ENCODE peak calls at places on chromosomes 6 and 20, in ten cellular contexts. One of them, this sample, is unnamed.
A peak's percentile ranks its signal among the peaks of the same experiment; 100 is the strongest.

GRCh38 chr20:52959125-52959524 is 13.0 kb upstream of the TSHZ2 start:
- DNase-seq in dorsolateral prefrontal cortex: no peak
- DNase-seq in pancreas: no peak
- DNase-seq in ascending aorta: no peak
- DNase-seq in COLO829: peak; percentile 79
- DNase-seq in SK-N-SH: peak; percentile 78
- DNase-seq in activated T-helper 1 cell treated with anti-CD3 and anti-CD28 coated beads, Interleukin-2, amount 50 U/mL, for 16 hours: no peak
- DNase-seq in Peyer's patch: no peak
- DNase-seq in mesendoderm: peak; percentile 37
- DNase-seq in HT-29: peak; percentile 85
- DNase-seq in this sample: no peak

GRCh38 chr6:1325471-1326309 is 13.8 kb downstream of the FOXQ1 start:
- DNase-seq in dorsolateral prefrontal cortex: no peak
- DNase-seq in pancreas: no peak
- DNase-seq in ascending aorta: no peak
- DNase-seq in COLO829: peak; percentile 70
- DNase-seq in SK-N-SH: no peak
- DNase-seq in activated T-helper 1 cell treated with anti-CD3 and anti-CD28 coated beads, Interleukin-2, amount 50 U/mL, for 16 hours: no peak
- DNase-seq in Peyer's patch: no peak
- DNase-seq in mesendoderm: peak; percentile 60
- DNase-seq in HT-29: peak; percentile 93
- DNase-seq in this sample: no peak

GRCh38 chr20:61673152-61673551 is 392.5 kb downstream of the TAF4 start:
- DNase-seq in dorsolateral prefrontal cortex: no peak
- DNase-seq in pancreas: no peak
- DNase-seq in ascending aorta: no peak
- DNase-seq in COLO829: no peak
- DNase-seq in SK-N-SH: no peak
- DNase-seq in activated T-helper 1 cell treated with anti-CD3 and anti-CD28 coated beads, Interleukin-2, amount 50 U/mL, for 16 hours: no peak
- DNase-seq in Peyer's patch: no peak
- DNase-seq in mesendoderm: no peak
- DNase-seq in HT-29: no peak
- DNase-seq in this sample: no peak

GRCh38 chr6:107192739-107193296 is 77.5 kb upstream of the BEND3 start:
- DNase-seq in dorsolateral prefrontal cortex: no peak
- DNase-seq in pancreas: no peak
- DNase-seq in ascending aorta: no peak
- DNase-seq in COLO829: no peak
- DNase-seq in SK-N-SH: no peak
- DNase-seq in activated T-helper 1 cell treated with anti-CD3 and anti-CD28 coated beads, Interleukin-2, amount 50 U/mL, for 16 hours: no peak
- DNase-seq in Peyer's patch: no peak
- DNase-seq in mesendoderm: no peak
- DNase-seq in HT-29: no peak
- DNase-seq in this sample: no peak

GRCh38 chr6:132391391-132392291 is 9.6 kb downstream of the MOXD1 start:
- DNase-seq in dorsolateral prefrontal cortex: no peak
- DNase-seq in pancreas: no peak
- DNase-seq in ascending aorta: no peak
- DNase-seq in COLO829: no peak
- DNase-seq in SK-N-SH: no peak
- DNase-seq in activated T-helper 1 cell treated with anti-CD3 and anti-CD28 coated beads, Interleukin-2, amount 50 U/mL, for 16 hours: no peak
- DNase-seq in Peyer's patch: peak; percentile 53
- DNase-seq in mesendoderm: no peak
- DNase-seq in HT-29: no peak
- DNase-seq in this sample: no peak

GRCh38 chr6:136464874-136465273 is 85.3 kb downstream of the MAP7 start:
- DNase-seq in dorsolateral prefrontal cortex: no peak
- DNase-seq in pancreas: no peak
- DNase-seq in ascending aorta: no peak
- DNase-seq in COLO829: no peak
- DNase-seq in SK-N-SH: no peak
- DNase-seq in activated T-helper 1 cell treated with anti-CD3 and anti-CD28 coated beads, Interleukin-2, amount 50 U/mL, for 16 hours: no peak
- DNase-seq in Peyer's patch: no peak
- DNase-seq in mesendoderm: no peak
- DNase-seq in HT-29: no peak
- DNase-seq in this sample: no peak

GRCh38 chr6:3698021-3698420 is 53.5 kb downstream of the PXDC1 start:
- DNase-seq in dorsolateral prefrontal cortex: no peak
- DNase-seq in pancreas: no peak
- DNase-seq in ascending aorta: no peak
- DNase-seq in COLO829: no peak
- DNase-seq in SK-N-SH: no peak
- DNase-seq in activated T-helper 1 cell treated with anti-CD3 and anti-CD28 coated beads, Interleukin-2, amount 50 U/mL, for 16 hours: no peak
- DNase-seq in Peyer's patch: no peak
- DNase-seq in mesendoderm: no peak
- DNase-seq in HT-29: no peak
- DNase-seq in this sample: no peak

GRCh38 chr6:167826230-167827061 is at the start of gene AFDN:
- DNase-seq in dorsolateral prefrontal cortex: peak; percentile 79
- DNase-seq in pancreas: peak; percentile 91
- DNase-seq in ascending aorta: no peak
- DNase-seq in COLO829: peak; percentile 36
- DNase-seq in SK-N-SH: peak; percentile 95
- DNase-seq in activated T-helper 1 cell treated with anti-CD3 and anti-CD28 coated beads, Interleukin-2, amount 50 U/mL, for 16 hours: peak; percentile 44
- DNase-seq in Peyer's patch: peak; percentile 87
- DNase-seq in mesendoderm: peak; percentile 76
- DNase-seq in HT-29: peak; percentile 61
- DNase-seq in this sample: peak; percentile 95

GRCh38 chr20:4174909-4175308 is 159.6 kb upstream of the RNF24 start:
- DNase-seq in dorsolateral prefrontal cortex: no peak
- DNase-seq in pancreas: no peak
- DNase-seq in ascending aorta: no peak
- DNase-seq in COLO829: no peak
- DNase-seq in SK-N-SH: no peak
- DNase-seq in activated T-helper 1 cell treated with anti-CD3 and anti-CD28 coated beads, Interleukin-2, amount 50 U/mL, for 16 hours: no peak
- DNase-seq in Peyer's patch: no peak
- DNase-seq in mesendoderm: no peak
- DNase-seq in HT-29: no peak
- DNase-seq in this sample: no peak

GRCh38 chr6:157101166-157101565 is 222.2 kb downstream of the TMEM242 start:
- DNase-seq in dorsolateral prefrontal cortex: no peak
- DNase-seq in pancreas: no peak
- DNase-seq in ascending aorta: no peak
- DNase-seq in COLO829: no peak
- DNase-seq in SK-N-SH: no peak
- DNase-seq in activated T-helper 1 cell treated with anti-CD3 and anti-CD28 coated beads, Interleukin-2, amount 50 U/mL, for 16 hours: no peak
- DNase-seq in Peyer's patch: no peak
- DNase-seq in mesendoderm: no peak
- DNase-seq in HT-29: no peak
- DNase-seq in this sample: no peak

GRCh38 chr20:16601019-16601418 is 27.8 kb upstream of the KIF16B start:
- DNase-seq in dorsolateral prefrontal cortex: no peak
- DNase-seq in pancreas: no peak
- DNase-seq in ascending aorta: no peak
- DNase-seq in COLO829: no peak
- DNase-seq in SK-N-SH: no peak
- DNase-seq in activated T-helper 1 cell treated with anti-CD3 and anti-CD28 coated beads, Interleukin-2, amount 50 U/mL, for 16 hours: no peak
- DNase-seq in Peyer's patch: no peak
- DNase-seq in mesendoderm: no peak
- DNase-seq in HT-29: no peak
- DNase-seq in this sample: no peak

GRCh38 chr6:118791499-118791898 is 102.5 kb upstream of the ASF1A start:
- DNase-seq in dorsolateral prefrontal cortex: no peak
- DNase-seq in pancreas: no peak
- DNase-seq in ascending aorta: no peak
- DNase-seq in COLO829: no peak
- DNase-seq in SK-N-SH: no peak
- DNase-seq in activated T-helper 1 cell treated with anti-CD3 and anti-CD28 coated beads, Interleukin-2, amount 50 U/mL, for 16 hours: no peak
- DNase-seq in Peyer's patch: no peak
- DNase-seq in mesendoderm: no peak
- DNase-seq in HT-29: no peak
- DNase-seq in this sample: no peak

GRCh38 chr6:150322452-150322851 is 46.4 kb upstream of the IYD start:
- DNase-seq in dorsolateral prefrontal cortex: no peak
- DNase-seq in pancreas: no peak
- DNase-seq in ascending aorta: no peak
- DNase-seq in COLO829: no peak
- DNase-seq in SK-N-SH: no peak
- DNase-seq in activated T-helper 1 cell treated with anti-CD3 and anti-CD28 coated beads, Interleukin-2, amount 50 U/mL, for 16 hours: no peak
- DNase-seq in Peyer's patch: no peak
- DNase-seq in mesendoderm: no peak
- DNase-seq in HT-29: no peak
- DNase-seq in this sample: no peak

GRCh38 chr6:87917861-87918260 is 129.8 kb upstream of the SPACA1 start:
- DNase-seq in dorsolateral prefrontal cortex: no peak
- DNase-seq in pancreas: no peak
- DNase-seq in ascending aorta: no peak
- DNase-seq in COLO829: no peak
- DNase-seq in SK-N-SH: no peak
- DNase-seq in activated T-helper 1 cell treated with anti-CD3 and anti-CD28 coated beads, Interleukin-2, amount 50 U/mL, for 16 hours: no peak
- DNase-seq in Peyer's patch: no peak
- DNase-seq in mesendoderm: no peak
- DNase-seq in HT-29: no peak
- DNase-seq in this sample: no peak

GRCh38 chr20:44692932-44693476 is 22.2 kb upstream of the CCN5 start:
- DNase-seq in dorsolateral prefrontal cortex: no peak
- DNase-seq in pancreas: no peak
- DNase-seq in ascending aorta: peak; percentile 86
- DNase-seq in COLO829: peak; percentile 92
- DNase-seq in SK-N-SH: no peak
- DNase-seq in activated T-helper 1 cell treated with anti-CD3 and anti-CD28 coated beads, Interleukin-2, amount 50 U/mL, for 16 hours: no peak
- DNase-seq in Peyer's patch: peak; percentile 65
- DNase-seq in mesendoderm: peak; percentile 85
- DNase-seq in HT-29: peak; percentile 25
- DNase-seq in this sample: no peak

GRCh38 chr6:164344801-164345291 is 930.3 kb downstream of the QKI start:
- DNase-seq in dorsolateral prefrontal cortex: no peak
- DNase-seq in pancreas: no peak
- DNase-seq in ascending aorta: no peak
- DNase-seq in COLO829: no peak
- DNase-seq in SK-N-SH: no peak
- DNase-seq in activated T-helper 1 cell treated with anti-CD3 and anti-CD28 coated beads, Interleukin-2, amount 50 U/mL, for 16 hours: no peak
- DNase-seq in Peyer's patch: no peak
- DNase-seq in mesendoderm: peak; percentile 93
- DNase-seq in HT-29: no peak
- DNase-seq in this sample: no peak

GRCh38 chr20:62353289-62354030 is 13.7 kb downstream of the LAMA5 start:
- DNase-seq in dorsolateral prefrontal cortex: no peak
- DNase-seq in pancreas: no peak
- DNase-seq in ascending aorta: no peak
- DNase-seq in COLO829: no peak
- DNase-seq in SK-N-SH: no peak
- DNase-seq in activated T-helper 1 cell treated with anti-CD3 and anti-CD28 coated beads, Interleukin-2, amount 50 U/mL, for 16 hours: no peak
- DNase-seq in Peyer's patch: no peak
- DNase-seq in mesendoderm: no peak
- DNase-seq in HT-29: no peak
- DNase-seq in this sample: no peak

GRCh38 chr20:22411568-22412450 is 172.6 kb downstream of the FOXA2 start:
- DNase-seq in dorsolateral prefrontal cortex: no peak
- DNase-seq in pancreas: no peak
- DNase-seq in ascending aorta: no peak
- DNase-seq in COLO829: no peak
- DNase-seq in SK-N-SH: no peak
- DNase-seq in activated T-helper 1 cell treated with anti-CD3 and anti-CD28 coated beads, Interleukin-2, amount 50 U/mL, for 16 hours: no peak
- DNase-seq in Peyer's patch: no peak
- DNase-seq in mesendoderm: peak; percentile 82
- DNase-seq in HT-29: peak; percentile 57
- DNase-seq in this sample: no peak

GRCh38 chr6:3789018-3789895 is 37.7 kb upstream of the PXDC1 start:
- DNase-seq in dorsolateral prefrontal cortex: no peak
- DNase-seq in pancreas: no peak
- DNase-seq in ascending aorta: no peak
- DNase-seq in COLO829: no peak
- DNase-seq in SK-N-SH: no peak
- DNase-seq in activated T-helper 1 cell treated with anti-CD3 and anti-CD28 coated beads, Interleukin-2, amount 50 U/mL, for 16 hours: no peak
- DNase-seq in Peyer's patch: peak; percentile 38
- DNase-seq in mesendoderm: no peak
- DNase-seq in HT-29: no peak
- DNase-seq in this sample: no peak

GRCh38 chr20:60249436-60249835 is 291.2 kb downstream of the CDH26 start:
- DNase-seq in dorsolateral prefrontal cortex: no peak
- DNase-seq in pancreas: no peak
- DNase-seq in ascending aorta: no peak
- DNase-seq in COLO829: no peak
- DNase-seq in SK-N-SH: no peak
- DNase-seq in activated T-helper 1 cell treated with anti-CD3 and anti-CD28 coated beads, Interleukin-2, amount 50 U/mL, for 16 hours: no peak
- DNase-seq in Peyer's patch: no peak
- DNase-seq in mesendoderm: peak; percentile 66
- DNase-seq in HT-29: peak; percentile 33
- DNase-seq in this sample: no peak

GRCh38 chr6:10395171-10395945 is 19.5 kb downstream of the TFAP2A start:
- DNase-seq in dorsolateral prefrontal cortex: no peak
- DNase-seq in pancreas: no peak
- DNase-seq in ascending aorta: no peak
- DNase-seq in COLO829: no peak
- DNase-seq in SK-N-SH: no peak
- DNase-seq in activated T-helper 1 cell treated with anti-CD3 and anti-CD28 coated beads, Interleukin-2, amount 50 U/mL, for 16 hours: no peak
- DNase-seq in Peyer's patch: no peak
- DNase-seq in mesendoderm: no peak
- DNase-seq in HT-29: no peak
- DNase-seq in this sample: no peak

GRCh38 chr20:5067877-5068276 is 51.9 kb downstream of the PCNA start:
- DNase-seq in dorsolateral prefrontal cortex: no peak
- DNase-seq in pancreas: no peak
- DNase-seq in ascending aorta: no peak
- DNase-seq in COLO829: no peak
- DNase-seq in SK-N-SH: no peak
- DNase-seq in activated T-helper 1 cell treated with anti-CD3 and anti-CD28 coated beads, Interleukin-2, amount 50 U/mL, for 16 hours: no peak
- DNase-seq in Peyer's patch: no peak
- DNase-seq in mesendoderm: no peak
- DNase-seq in HT-29: no peak
- DNase-seq in this sample: no peak

GRCh38 chr20:51533291-51534172 is 9.0 kb downstream of the NFATC2 start:
- DNase-seq in dorsolateral prefrontal cortex: no peak
- DNase-seq in pancreas: no peak
- DNase-seq in ascending aorta: no peak
- DNase-seq in COLO829: no peak
- DNase-seq in SK-N-SH: no peak
- DNase-seq in activated T-helper 1 cell treated with anti-CD3 and anti-CD28 coated beads, Interleukin-2, amount 50 U/mL, for 16 hours: no peak
- DNase-seq in Peyer's patch: no peak
- DNase-seq in mesendoderm: no peak
- DNase-seq in HT-29: peak; percentile 28
- DNase-seq in this sample: no peak

GRCh38 chr20:8376940-8377339 is 244.9 kb downstream of the PLCB1 start:
- DNase-seq in dorsolateral prefrontal cortex: no peak
- DNase-seq in pancreas: no peak
- DNase-seq in ascending aorta: no peak
- DNase-seq in COLO829: no peak
- DNase-seq in SK-N-SH: no peak
- DNase-seq in activated T-helper 1 cell treated with anti-CD3 and anti-CD28 coated beads, Interleukin-2, amount 50 U/mL, for 16 hours: no peak
- DNase-seq in Peyer's patch: no peak
- DNase-seq in mesendoderm: peak; percentile 71
- DNase-seq in HT-29: no peak
- DNase-seq in this sample: no peak

GRCh38 chr6:153489479-153489878 is 358.4 kb upstream of the RGS17 start:
- DNase-seq in dorsolateral prefrontal cortex: no peak
- DNase-seq in pancreas: no peak
- DNase-seq in ascending aorta: no peak
- DNase-seq in COLO829: no peak
- DNase-seq in SK-N-SH: peak; percentile 15
- DNase-seq in activated T-helper 1 cell treated with anti-CD3 and anti-CD28 coated beads, Interleukin-2, amount 50 U/mL, for 16 hours: no peak
- DNase-seq in Peyer's patch: no peak
- DNase-seq in mesendoderm: peak; percentile 11
- DNase-seq in HT-29: no peak
- DNase-seq in this sample: no peak

GRCh38 chr6:57421503-57421902 is 104.1 kb downstream of the PRIM2 start:
- DNase-seq in dorsolateral prefrontal cortex: no peak
- DNase-seq in pancreas: no peak
- DNase-seq in ascending aorta: no peak
- DNase-seq in COLO829: no peak
- DNase-seq in SK-N-SH: no peak
- DNase-seq in activated T-helper 1 cell treated with anti-CD3 and anti-CD28 coated beads, Interleukin-2, amount 50 U/mL, for 16 hours: no peak
- DNase-seq in Peyer's patch: no peak
- DNase-seq in mesendoderm: no peak
- DNase-seq in HT-29: no peak
- DNase-seq in this sample: no peak

GRCh38 chr20:47276856-47277541 is 79.5 kb downstream of the ZMYND8 start:
- DNase-seq in dorsolateral prefrontal cortex: peak; percentile 23
- DNase-seq in pancreas: no peak
- DNase-seq in ascending aorta: no peak
- DNase-seq in COLO829: no peak
- DNase-seq in SK-N-SH: no peak
- DNase-seq in activated T-helper 1 cell treated with anti-CD3 and anti-CD28 coated beads, Interleukin-2, amount 50 U/mL, for 16 hours: no peak
- DNase-seq in Peyer's patch: no peak
- DNase-seq in mesendoderm: no peak
- DNase-seq in HT-29: no peak
- DNase-seq in this sample: no peak